ENCODE peak calls at places on chromosomes 16 and 17, in four cellular contexts. V, F, Y and M are unnamed samples.

GRCh38 chr16:82629441-82630027 is 2.8 kb downstream of the CDH13 start:
- DNase-seq in V (no peak), F (no peak), Y (peak), M (no peak)

GRCh38 chr17:82238562-82239201 is 9.8 kb downstream of the SLC16A3 start:
- DNase-seq in V (peak), F (no peak), Y (peak), M (peak)

GRCh38 chr17:9022553-9023388 is 1.5 kb downstream of the NTN1 start:
- DNase-seq in V (no peak), F (no peak), Y (no peak), M (no peak)

GRCh38 chr17:39716879-39717536 is 13.3 kb downstream of the MIEN1 start:
- DNase-seq in V (no peak), F (no peak), Y (no peak), M (no peak)

GRCh38 chr16:21097151-21097550 is 53.5 kb downstream of the DNAH3 start:
- DNase-seq in V (no peak), F (no peak), Y (no peak), M (no peak)

GRCh38 chr17:47935961-47936360 is 5.4 kb upstream of the PNPO start:
- DNase-seq in V (no peak), F (no peak), Y (peak), M (no peak)

GRCh38 chr17:49691677-49692191 is 13.8 kb upstream of the SPOP start:
- DNase-seq in V (no peak), F (no peak), Y (no peak), M (no peak)

GRCh38 chr16:22970191-22970845 is 156.4 kb downstream of the HS3ST2 start:
- DNase-seq in V (no peak), F (no peak), Y (no peak), M (no peak)

GRCh38 chr17:2723505-2723996 is 12.0 kb upstream of the CLUH start:
- DNase-seq in V (no peak), F (no peak), Y (no peak), M (no peak)

GRCh38 chr17:80987941-80988461 is 3.6 kb upstream of the CHMP6 start:
- DNase-seq in V (no peak), F (no peak), Y (no peak), M (no peak)

GRCh38 chr17:78672880-78673371 is 95.7 kb upstream of the DNAH17 start:
- DNase-seq in V (no peak), F (no peak), Y (peak), M (no peak)

GRCh38 chr17:57566724-57567123 is 178.4 kb downstream of the CCDC182 start:
- DNase-seq in V (no peak), F (peak), Y (no peak), M (no peak)